ENCODE peak calls at places on chromosomes 5 and 9, in ten cellular contexts. A is body of pancreas, O is A549, X is heart left ventricle, Q is gastrocnemius medialis, V is tibial nerve, T is lower leg skin, W is ovary, Y is IMR-90, N is HCT116. L is an unnamed sample.
A peak's percentile ranks its signal among the peaks of the same experiment; 100 is the strongest.

GRCh38 chr5:160133071-160133917 is 14.0 kb upstream of the PWWP2A start:
- DNase-seq in A (no peak), X (peak; percentile 61), V (peak; percentile 32), O (no peak), Q (peak; percentile 4), T (no peak), N (no peak), W (peak; percentile 53), Y (no peak), L (no peak)

GRCh38 chr5:74177995-74178394 is 462.5 kb downstream of the ENC1 start:
- DNase-seq in V (no peak), A (no peak), Y (no peak), O (no peak), Q (no peak), N (no peak), X (no peak), W (no peak), T (no peak), L (no peak)

GRCh38 chr5:122310886-122311285 is 1.2 kb upstream of the SNCAIP start:
- DNase-seq in X (no peak), T (no peak), N (no peak), V (no peak), Y (no peak), A (no peak), O (no peak), Q (no peak), W (peak; percentile 21), L (peak; percentile 14)

GRCh38 chr5:135482383-135482933 is 30.3 kb upstream of the TIFAB start:
- DNase-seq in V (no peak), T (peak; percentile 70), O (no peak), A (no peak), W (no peak), Q (no peak), X (no peak), Y (no peak), N (no peak), L (peak; percentile 86)

GRCh38 chr5:31854181-31854624 is 215.3 kb downstream of the PDZD2 start:
- DNase-seq in V (peak; percentile 23), O (no peak), A (peak; percentile 14), X (peak; percentile 32), Q (no peak), W (peak; percentile 18), N (no peak), T (peak; percentile 83), Y (peak; percentile 26), L (no peak)

GRCh38 chr5:891117-891836 is 1.3 kb downstream of the BRD9 start:
- DNase-seq in X (no peak), Q (no peak), O (peak; percentile 62), V (no peak), N (peak; percentile 79), A (no peak), T (no peak), Y (no peak), W (no peak), L (no peak)

GRCh38 chr5:72125931-72126620 is 18.8 kb downstream of the MAP1B start:
- DNase-seq in W (no peak), N (no peak), V (no peak), Q (no peak), O (no peak), Y (no peak), X (no peak), T (no peak), A (no peak), L (no peak)

GRCh38 chr5:3845249-3845648 is 249.6 kb downstream of the IRX1 start:
- DNase-seq in W (no peak), V (no peak), Y (no peak), X (no peak), A (no peak), T (no peak), Q (no peak), O (no peak), N (no peak), L (no peak)

GRCh38 chr5:69415584-69415958 is 655 bp downstream of the MARVELD2 start:
- DNase-seq in X (no peak), O (no peak), T (no peak), Y (no peak), N (peak; percentile 7), A (peak; percentile 46), V (no peak), W (no peak), Q (no peak), L (no peak)

DNA sequence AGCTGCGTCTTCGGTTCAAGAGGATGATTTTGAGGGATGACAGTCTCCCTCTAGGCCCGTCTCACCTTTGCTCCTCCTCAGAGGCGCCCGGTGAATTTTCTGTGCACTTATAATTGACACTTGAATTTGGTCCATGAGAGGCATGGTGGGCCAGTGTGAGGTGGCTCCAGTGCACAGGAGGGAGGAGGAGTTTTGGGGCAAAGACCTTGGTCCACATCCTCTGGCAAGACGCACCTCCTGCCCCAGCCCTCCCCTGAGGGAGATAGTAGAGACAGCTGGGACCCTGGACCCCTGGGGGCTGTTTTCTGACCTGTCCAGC is 28.1 kb downstream of the FGD3 start:
- DNase-seq in T (no peak), W (no peak), A (no peak), Q (no peak), X (no peak), N (no peak), O (no peak), Y (no peak), V (no peak), L (no peak)
- TF ChIP-seq POLR2A in T (no peak), W (no peak), A (no peak), Q (no peak), X (no peak), N (no peak), O (no peak), Y (no peak), V (no peak), L (no peak)

DNA sequence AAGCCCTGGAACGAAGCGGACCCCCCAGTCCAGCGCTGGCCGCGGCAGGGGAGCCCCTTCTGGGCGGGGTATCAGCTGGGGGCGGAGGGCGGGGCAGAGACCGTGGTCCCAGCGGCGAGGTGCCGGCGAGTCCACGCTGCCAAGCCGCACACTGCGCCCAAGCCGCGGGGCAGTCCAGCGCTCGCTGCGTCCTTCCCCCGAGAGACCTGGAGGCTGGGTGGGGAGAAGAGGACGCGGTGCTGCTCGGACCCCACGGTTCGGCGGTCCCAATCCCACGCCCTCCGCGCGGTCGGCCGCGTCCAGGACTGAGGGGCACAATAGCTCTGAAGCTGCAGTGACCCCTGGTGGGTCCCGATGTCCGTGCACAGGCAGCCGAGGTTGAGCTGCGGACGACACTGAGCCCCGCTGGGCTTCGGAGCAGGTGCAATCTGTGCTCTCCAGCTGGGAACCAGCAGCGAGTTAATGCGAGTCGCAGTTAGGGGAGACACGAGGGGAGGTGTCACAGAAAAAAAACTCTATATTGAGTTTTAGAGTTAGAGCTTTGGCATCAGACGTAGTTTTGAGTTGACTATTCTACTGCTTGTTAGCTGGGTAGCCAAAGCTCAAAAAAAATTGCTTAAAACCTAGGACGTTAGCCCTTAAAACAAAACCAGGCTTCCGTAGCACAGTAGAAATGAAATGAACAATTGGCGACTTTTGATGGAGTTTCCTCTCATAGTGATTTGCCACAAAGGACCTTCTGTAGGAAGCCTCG is 1.2 kb upstream of the EPB41L4A start:
- DNase-seq in Y (peak; percentile 5), N (peak; percentile 56), O (peak; percentile 86), A (peak; percentile 82), Q (peak; percentile 63), X (peak; percentile 87), T (peak; percentile 96), V (peak; percentile 80), W (peak; percentile 65), L (peak; percentile 88)
- TF ChIP-seq POLR2A in Y (no peak), N (no peak), O (no peak), A (no peak), Q (no peak), X (no peak), T (no peak), V (no peak), W (no peak), L (peak; percentile 34)

DNA sequence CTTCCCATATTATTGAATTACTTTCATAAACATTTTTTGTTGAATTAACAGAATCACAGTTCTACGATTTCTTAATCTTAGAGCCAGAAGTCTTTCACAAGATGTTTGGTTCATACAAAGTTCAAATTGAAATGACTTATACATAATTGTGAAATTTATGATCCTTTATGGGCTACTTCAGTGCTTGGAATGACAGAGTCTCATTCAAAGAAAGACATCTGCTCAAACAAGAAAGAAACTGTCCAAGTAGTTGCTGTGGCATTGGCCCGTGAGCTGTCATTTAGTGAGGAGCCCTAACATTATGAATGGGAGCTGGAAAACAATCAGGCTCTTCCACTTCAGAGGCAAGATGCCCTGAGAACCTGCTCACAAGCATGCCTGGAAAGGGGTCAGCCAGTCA is 63.4 kb downstream of the AUH start:
- DNase-seq in A (no peak), Y (peak; percentile 55), Q (no peak), V (no peak), O (no peak), X (no peak), N (no peak), T (no peak), W (no peak), L (no peak)
- TF ChIP-seq POLR2A in A (no peak), Y (no peak), Q (peak; percentile 11), V (no peak), O (no peak), X (no peak), N (no peak), T (no peak), W (no peak), L (no peak)

GRCh38 chr5:149578896-149579295 is 2.4 kb upstream of the ARHGEF37 start:
- DNase-seq in W (no peak), Q (no peak), V (no peak), O (no peak), N (no peak), Y (no peak), A (no peak), T (no peak), X (no peak), L (no peak)

GRCh38 chr5:149580808-149581191 is 498 bp upstream of the ARHGEF37 start:
- DNase-seq in V (no peak), O (no peak), Y (no peak), X (no peak), A (no peak), Q (no peak), T (no peak), N (no peak), W (no peak), L (peak; percentile 76)

GRCh38 chr5:149581931-149582768 is 852 bp downstream of the ARHGEF37 start:
- DNase-seq in N (no peak), O (no peak), W (peak; percentile 53), Y (no peak), Q (no peak), X (peak; percentile 46), A (peak; percentile 49), V (no peak), T (no peak), L (peak; percentile 21)

GRCh38 chr5:149583394-149583793 is 2.1 kb downstream of the ARHGEF37 start:
- DNase-seq in Q (no peak), Y (no peak), X (no peak), T (no peak), A (peak; percentile 66), V (peak; percentile 37), W (no peak), O (no peak), N (no peak), L (peak; percentile 12)

DNA sequence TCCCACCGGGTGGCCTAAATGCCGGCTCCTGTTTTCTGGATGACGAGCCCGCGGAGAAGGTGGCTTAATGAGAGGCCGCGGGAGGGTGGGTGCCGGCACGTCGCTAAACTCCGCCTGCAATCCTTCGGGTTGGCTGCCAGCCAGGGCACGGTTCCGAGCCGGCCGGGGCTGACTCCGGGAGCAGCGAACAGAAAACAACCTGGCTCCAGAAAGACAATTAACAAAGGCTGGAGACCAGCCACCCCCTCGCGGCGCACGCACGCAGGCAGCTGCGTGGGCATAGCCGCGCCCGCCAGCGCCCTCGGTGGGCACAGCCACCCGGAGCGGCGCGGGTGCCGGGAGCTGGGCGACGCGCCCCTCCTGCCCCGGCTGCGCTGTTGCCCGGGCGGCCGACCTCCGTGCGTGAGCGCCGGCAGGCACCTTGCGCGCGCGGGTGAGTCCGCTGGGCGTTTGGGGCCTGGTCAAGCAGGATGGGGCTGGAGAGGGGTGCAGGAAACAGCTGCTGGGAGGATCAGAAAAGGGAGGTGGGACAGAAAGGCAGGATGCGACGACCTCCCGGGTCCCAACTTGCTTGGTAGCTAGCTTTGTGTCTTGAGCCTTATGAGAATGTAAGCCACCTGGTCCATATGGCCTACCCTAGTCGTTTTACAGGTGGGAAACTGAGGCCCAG is at the start of gene ARHGEF37:
- DNase-seq in X (peak; percentile 94), W (peak; percentile 84), Q (peak; percentile 44), O (no peak), Y (no peak), V (peak; percentile 80), N (peak; percentile 33), T (peak; percentile 96), A (peak; percentile 91), L (peak; percentile 83)
- TF ChIP-seq POLR2A in X (no peak), W (no peak), Q (peak; percentile 48), O (peak; percentile 14), Y (no peak), V (peak; percentile 38), N (no peak), T (no peak), A (peak; percentile 82), L (peak; percentile 79)